ENCODE peak calls at places on chromosomes 3 and 15, in ten cellular contexts. E is brain microvascular endothelial cell, O is cardiac muscle cell, Q is glutamatergic neuron, K is foreskin fibroblast, S is GM13977, X is GM13976, Z is lower lobe of right lung, G is LNCaP clone FGC, H is lower leg skin. W is an unnamed sample.

GRCh38 chr15:78810377-78811123 is 714 bp downstream of the ADAMTS7 start:
- DNase-seq in G (no peak), X (peak; percentile 67), Z (peak; percentile 57), Q (peak; percentile 64), S (peak; percentile 70), O (peak; percentile 71), H (peak; percentile 89), E (peak; percentile 11), K (peak; percentile 68), W (peak; percentile 40)

GRCh38 chr3:71512000-71512399 is 71.5 kb downstream of the FOXP1 start:
- DNase-seq in Z (no peak), O (no peak), G (no peak), S (peak; percentile 30), H (no peak), Q (no peak), K (no peak), X (peak; percentile 20), E (no peak), W (no peak)

GRCh38 chr3:64983583-64984359 is 296.0 kb upstream of the ADAMTS9 start:
- DNase-seq in G (no peak), H (no peak), Z (no peak), X (no peak), K (no peak), E (no peak), Q (no peak), S (no peak), O (peak; percentile 61), W (no peak)

GRCh38 chr15:92808611-92809063 is 91.5 kb upstream of the CHD2 start:
- DNase-seq in Z (peak; percentile 74), G (no peak), O (peak; percentile 74), H (peak; percentile 92), Q (peak; percentile 47), E (peak; percentile 20), K (peak; percentile 66), S (peak; percentile 75), X (no peak), W (peak; percentile 64)

GRCh38 chr3:160154033-160154432 is 71.2 kb upstream of the C3orf80 start:
- DNase-seq in G (no peak), O (no peak), Z (no peak), K (peak; percentile 51), Q (no peak), S (no peak), E (peak; percentile 52), H (no peak), X (no peak), W (no peak)

GRCh38 chr3:50605901-50606326 is 5.7 kb downstream of the CISH start:
- DNase-seq in S (no peak), O (no peak), Z (peak; percentile 48), X (no peak), K (no peak), Q (no peak), G (no peak), H (no peak), E (no peak), W (no peak)

GRCh38 chr3:39414421-39414907 is 7.9 kb downstream of the RPSA start:
- DNase-seq in Q (no peak), Z (no peak), K (peak; percentile 60), O (no peak), G (peak; percentile 38), H (no peak), X (no peak), E (no peak), S (no peak), W (no peak)

GRCh38 chr15:70447927-70448698 is 315.2 kb downstream of the UACA start:
- DNase-seq in O (peak; percentile 40), Q (no peak), S (no peak), G (no peak), E (no peak), K (peak; percentile 14), H (no peak), Z (peak; percentile 59), X (no peak), W (peak; percentile 24)

DNA sequence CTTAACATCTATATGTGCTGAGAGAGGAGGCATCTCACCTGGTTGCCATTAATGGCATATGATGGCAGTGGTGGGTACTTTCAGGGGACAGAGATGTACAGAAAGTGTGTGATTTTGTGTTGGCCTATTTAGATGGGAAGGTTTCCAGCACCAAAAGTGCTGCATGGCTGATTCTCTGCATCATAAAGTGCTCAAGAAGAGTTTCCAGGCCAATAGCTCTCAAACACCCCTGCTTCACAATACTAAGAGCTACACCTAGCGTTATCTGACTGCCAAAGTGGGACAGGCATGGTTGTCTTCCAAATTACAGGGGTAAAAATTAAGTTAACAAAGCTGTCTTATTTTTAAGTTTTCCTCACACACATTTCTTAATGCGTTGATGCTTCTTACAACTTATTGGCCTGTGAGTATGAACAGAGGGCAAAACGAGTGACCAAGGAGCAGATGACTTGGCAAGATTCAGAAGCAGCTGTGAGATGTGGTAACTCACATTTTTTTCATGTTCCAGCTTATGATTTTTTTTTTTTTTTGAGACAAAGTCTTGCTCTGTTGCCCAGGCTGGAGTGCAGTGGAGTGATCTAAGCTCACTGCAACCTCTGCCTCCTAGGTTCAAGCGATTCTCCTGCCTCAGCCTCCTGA is 41.4 kb upstream of the VEPH1 start:
- DNase-seq in O (peak; percentile 93), E (no peak), Z (no peak), S (no peak), Q (no peak), X (no peak), G (no peak), H (no peak), K (peak; percentile 84), W (no peak)
- TF ChIP-seq CTCF in O (no peak), E (no peak), Z (no peak), S (no peak), Q (no peak), X (no peak), G (no peak), H (no peak), K (no peak), W (no peak)

GRCh38 chr15:84638103-84638502 is 16.0 kb downstream of the WDR73 start:
- DNase-seq in S (no peak), Z (no peak), G (no peak), O (no peak), E (no peak), Q (no peak), X (no peak), H (no peak), K (peak; percentile 54), W (peak; percentile 25)

GRCh38 chr15:84629033-84629432 is 25.1 kb downstream of the WDR73 start:
- DNase-seq in Z (no peak), E (no peak), X (no peak), K (no peak), O (no peak), H (no peak), S (no peak), G (no peak), Q (no peak), W (no peak)

GRCh38 chr15:84631706-84632272 is 22.3 kb downstream of the WDR73 start:
- DNase-seq in S (no peak), Z (no peak), Q (no peak), H (no peak), E (no peak), O (peak; percentile 21), X (no peak), K (peak; percentile 28), G (no peak), W (no peak)

GRCh38 chr15:84634228-84634837 is 19.8 kb downstream of the WDR73 start:
- DNase-seq in X (no peak), G (no peak), O (no peak), E (no peak), S (no peak), Q (no peak), H (no peak), K (no peak), Z (no peak), W (no peak)

DNA sequence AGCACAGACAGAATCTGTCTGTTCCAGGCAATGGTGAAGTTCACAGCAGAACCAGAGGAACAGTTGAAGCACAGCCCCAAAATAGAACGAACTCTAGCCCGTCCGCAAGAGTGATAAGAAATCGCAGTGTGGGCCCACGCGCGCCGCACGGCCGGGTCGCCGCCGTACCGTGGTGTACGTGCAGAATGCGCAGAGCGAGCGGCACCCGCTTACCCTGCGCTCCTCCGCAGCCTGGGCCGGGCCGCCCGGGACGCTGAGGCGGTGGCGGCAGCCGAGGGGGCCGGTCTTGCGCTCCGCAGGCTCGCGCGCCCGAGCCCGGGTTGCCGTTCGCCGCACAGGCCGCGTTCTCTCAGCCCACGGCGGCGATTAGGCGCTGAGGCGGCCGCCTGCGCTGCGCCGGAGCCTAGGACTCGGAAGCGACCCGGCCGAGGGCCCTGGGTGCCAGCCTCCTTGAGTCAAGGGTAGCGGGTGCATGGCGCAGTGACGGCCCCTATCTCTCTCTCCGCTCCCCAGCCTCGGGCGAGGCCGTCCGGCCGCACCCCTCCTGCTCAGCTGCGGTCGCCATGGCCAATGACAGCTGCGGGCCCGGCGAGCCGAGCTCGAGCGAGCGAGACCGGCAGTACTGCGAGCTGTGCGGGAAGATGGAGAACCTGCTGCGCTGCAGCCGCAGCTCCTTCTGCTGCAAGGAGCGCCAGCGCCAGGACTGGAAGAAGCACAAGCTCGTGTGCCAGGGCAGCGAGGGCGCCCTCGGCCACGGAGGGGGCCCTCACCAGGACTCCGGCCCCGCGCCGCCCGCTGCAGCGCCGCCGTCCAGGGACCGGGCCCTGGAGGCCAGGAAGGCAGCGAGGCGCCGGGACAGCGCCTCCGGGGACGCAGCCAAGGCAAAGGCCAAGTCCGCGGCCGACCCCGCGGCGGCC is 20.5 kb downstream of the WDR73 start:
- DNase-seq in O (peak; percentile 84), X (peak; percentile 64), S (peak; percentile 64), K (peak; percentile 88), H (peak; percentile 94), E (peak; percentile 59), G (no peak), Z (peak; percentile 85), Q (peak; percentile 79), W (peak; percentile 75)
- TF ChIP-seq CTCF in O (no peak), X (no peak), S (no peak), K (no peak), H (no peak), E (no peak), G (peak; percentile 11), Z (no peak), Q (no peak), W (no peak)

DNA sequence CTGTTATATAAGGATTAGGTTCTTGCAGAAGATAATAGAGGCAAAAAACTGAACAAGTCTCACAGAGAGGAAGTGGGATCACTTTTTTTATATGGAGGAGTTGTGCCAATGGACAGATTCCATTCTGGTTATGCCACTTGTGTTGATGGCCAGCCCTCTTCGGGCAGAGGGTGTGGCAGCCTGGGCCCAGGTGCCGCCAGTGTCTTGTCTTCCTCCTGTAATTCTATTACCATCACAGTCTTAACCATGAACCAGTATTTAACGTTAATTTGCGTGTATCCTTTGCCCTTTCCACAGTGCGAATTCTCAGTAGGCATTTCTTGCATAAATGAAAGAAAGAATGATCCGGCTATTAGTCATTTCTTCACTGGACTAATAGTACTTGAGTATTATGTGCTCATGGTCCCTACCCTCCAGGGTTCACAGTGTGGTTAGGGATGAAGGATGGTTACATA is 7.0 kb upstream of the USP4 start:
- DNase-seq in S (no peak), H (no peak), Q (no peak), K (peak; percentile 74), G (no peak), Z (no peak), E (peak; percentile 48), O (no peak), X (no peak), W (no peak)
- TF ChIP-seq CTCF in S (no peak), H (no peak), Q (no peak), K (no peak), G (no peak), Z (no peak), E (no peak), O (no peak), X (no peak), W (no peak)

GRCh38 chr3:149532463-149533180 is 58.1 kb downstream of the TM4SF4 start:
- DNase-seq in O (no peak), E (no peak), S (peak; percentile 25), X (peak; percentile 22), K (no peak), Z (no peak), Q (peak; percentile 28), H (no peak), G (no peak), W (no peak)

GRCh38 chr3:149529099-149529498 is 54.6 kb downstream of the TM4SF4 start:
- DNase-seq in Z (no peak), H (no peak), K (no peak), X (no peak), E (no peak), G (no peak), S (no peak), Q (no peak), O (no peak), W (no peak)

GRCh38 chr3:149528344-149528657 is 53.8 kb downstream of the TM4SF4 start:
- DNase-seq in Q (no peak), E (no peak), Z (no peak), K (no peak), H (no peak), O (no peak), X (no peak), G (no peak), S (no peak), W (no peak)

GRCh38 chr3:149523899-149524298 is 49.4 kb downstream of the TM4SF4 start:
- DNase-seq in O (no peak), X (no peak), K (no peak), E (no peak), H (no peak), S (no peak), Z (no peak), Q (no peak), G (no peak), W (no peak)

GRCh38 chr3:149527531-149528343 is 53.2 kb downstream of the TM4SF4 start:
- DNase-seq in K (no peak), S (no peak), H (no peak), Q (no peak), Z (peak; percentile 70), O (peak; percentile 49), E (no peak), X (no peak), G (no peak), W (no peak)
- TF ChIP-seq CTCF in K (peak; percentile 18), S (no peak), H (no peak), Q (no peak), Z (peak; percentile 20), O (peak; percentile 32), E (peak; percentile 62), X (no peak), G (no peak), W (no peak)

W was measured in body of pancreas.